ENCODE peak calls at places on chromosomes 4 and X, in seven cellular contexts. Z is GM23338, A is GM23248, L is kidney, N is psoas muscle, R is cardiac muscle cell, U is upper lobe of right lung. S is an unnamed sample.

GRCh38 chr4:105966046-105966445 is 70.8 kb downstream of the NPNT start:
- DNase-seq in Z (peak; percentile 27), A (peak; percentile 81), L (no peak), N (no peak), R (peak; percentile 37), U (no peak), S (peak; percentile 50)

GRCh38 chr4:80308466-80308822 is 27.1 kb upstream of the CFAP299 start:
- DNase-seq in Z (peak; percentile 5), A (peak; percentile 20), L (no peak), N (no peak), R (no peak), U (no peak), S (no peak)

GRCh38 chrX:50448565-50448964 is 22.1 kb downstream of the DGKK start:
- DNase-seq in Z (peak; percentile 41), A (peak; percentile 22), L (no peak), N (no peak), R (no peak), U (no peak), S (peak; percentile 30)

GRCh38 chr4:17797808-17798207 is 12.7 kb downstream of the DCAF16 start:
- DNase-seq in Z (no peak), A (no peak), L (no peak), N (no peak), R (no peak), U (no peak), S (no peak)

GRCh38 chrX:47218920-47219815 is 687 bp downstream of the CDK16 start:
- DNase-seq in Z (peak; percentile 48), A (peak; percentile 47), L (peak; percentile 90), N (peak; percentile 69), R (peak; percentile 69), U (peak; percentile 79), S (peak; percentile 45)

GRCh38 chr4:140066031-140066930 is 87.7 kb downstream of the MAML3 start:
- DNase-seq in Z (no peak), A (no peak), L (no peak), N (no peak), R (peak; percentile 43), U (no peak), S (no peak)

GRCh38 chrX:16772460-16772859 is 13.8 kb upstream of the TXLNG start:
- DNase-seq in Z (peak; percentile 78), A (no peak), L (no peak), N (no peak), R (no peak), U (no peak), S (peak; percentile 10)

GRCh38 chrX:68753218-68753617 is 75.6 kb upstream of the EFNB1 start:
- DNase-seq in Z (no peak), A (no peak), L (no peak), N (no peak), R (no peak), U (no peak), S (no peak)

GRCh38 chr4:146442801-146443200 is 78.9 kb downstream of the SLC10A7 start:
- DNase-seq in Z (no peak), A (peak; percentile 82), L (no peak), N (no peak), R (no peak), U (no peak), S (no peak)

GRCh38 chrX:47502591-47503222 is 19.7 kb upstream of the ZNF41 start:
- DNase-seq in Z (no peak), A (peak; percentile 77), L (no peak), N (no peak), R (no peak), U (no peak), S (no peak)

GRCh38 chr4:125736057-125736456 is 421.3 kb downstream of the FAT4 start:
- DNase-seq in Z (peak; percentile 67), A (peak; percentile 75), L (no peak), N (no peak), R (no peak), U (no peak), S (peak; percentile 42)

GRCh38 chr4:15868065-15868464 is 70.5 kb downstream of the FGFBP1 start:
- DNase-seq in Z (peak; percentile 53), A (peak; percentile 66), L (no peak), N (no peak), R (no peak), U (no peak), S (no peak)

GRCh38 chrX:136896121-136896914 is 15.8 kb upstream of the RBMX start:
- DNase-seq in Z (no peak), A (no peak), L (no peak), N (no peak), R (no peak), U (no peak), S (no peak)

GRCh38 chrX:138859421-138859820 is 147.9 kb upstream of the FGF13 start:
- DNase-seq in Z (no peak), A (peak; percentile 23), L (no peak), N (no peak), R (no peak), U (no peak), S (no peak)

GRCh38 chrX:119672252-119672825 is 20.6 kb downstream of the SEPTIN6 start:
- DNase-seq in Z (no peak), A (no peak), L (no peak), N (no peak), R (no peak), U (no peak), S (no peak)

GRCh38 chr4:41216294-41217019 is 2.1 kb upstream of the APBB2 start:
- DNase-seq in Z (peak; percentile 87), A (peak; percentile 85), L (peak; percentile 93), N (peak; percentile 73), R (peak; percentile 81), U (peak; percentile 94), S (peak; percentile 89)

GRCh38 chrX:1487401-1487800 is 34.7 kb upstream of the ASMTL start:
- DNase-seq in Z (no peak), A (no peak), L (no peak), N (no peak), R (no peak), U (no peak), S (no peak)

GRCh38 chr4:16124232-16124631 is 40.4 kb upstream of the PROM1 start:
- DNase-seq in Z (no peak), A (no peak), L (no peak), N (no peak), R (no peak), U (no peak), S (no peak)

GRCh38 chrX:13165266-13165665 is 120.8 kb upstream of the FAM9C start:
- DNase-seq in Z (no peak), A (no peak), L (no peak), N (no peak), R (no peak), U (no peak), S (no peak)
- H3K27ac ChIP-seq in Z (no peak overlapping the region), A (no peak overlapping the region), L (peak overlapping the region; percentile 77), N (no peak overlapping the region), R (no peak overlapping the region), U (peak overlapping the region; percentile 30), S (no peak overlapping the region)

GRCh38 chr4:8291701-8292387 is 22.3 kb downstream of the HTRA3 start:
- DNase-seq in Z (no peak), A (no peak), L (peak; percentile 47), N (no peak), R (no peak), U (peak; percentile 22), S (no peak)
- H3K36me3 ChIP-seq in Z (no peaks in the 10 kb centered on the region), A (no peaks in the 10 kb centered on the region), L (no peaks in the 10 kb centered on the region), N (no peaks in the 10 kb centered on the region), R (no peaks in the 10 kb centered on the region), U (no peaks in the 10 kb centered on the region), S (no peaks in the 10 kb centered on the region)

GRCh38 chr4:190019023-190019858 is 7.8 kb downstream of the FRG2 start:
- DNase-seq in Z (peak; percentile 69), A (peak; percentile 15), L (peak; percentile 59), N (no peak), R (no peak), U (no peak), S (no peak)
- H3K4me3 ChIP-seq in Z (peak overlapping the region; percentile 40), A (no peak overlapping the region), L (no peak overlapping the region), N (no peak overlapping the region), R (no peak overlapping the region), U (no peak overlapping the region), S (no peak overlapping the region)

GRCh38 chrX:109356684-109357083 is 125.2 kb downstream of the GUCY2F start:
- DNase-seq in Z (no peak), A (no peak), L (no peak), N (no peak), R (no peak), U (no peak), S (no peak)

GRCh38 chrX:109350621-109351020 is 131.3 kb downstream of the GUCY2F start:
- DNase-seq in Z (no peak), A (no peak), L (no peak), N (no peak), R (no peak), U (no peak), S (no peak)

GRCh38 chrX:109347618-109348017 is 134.3 kb downstream of the GUCY2F start:
- DNase-seq in Z (peak; percentile 9), A (peak; percentile 53), L (no peak), N (no peak), R (no peak), U (no peak), S (no peak)

GRCh38 chrX:109350051-109350450 is 131.8 kb downstream of the GUCY2F start:
- DNase-seq in Z (no peak), A (no peak), L (no peak), N (no peak), R (no peak), U (no peak), S (no peak)

DNA sequence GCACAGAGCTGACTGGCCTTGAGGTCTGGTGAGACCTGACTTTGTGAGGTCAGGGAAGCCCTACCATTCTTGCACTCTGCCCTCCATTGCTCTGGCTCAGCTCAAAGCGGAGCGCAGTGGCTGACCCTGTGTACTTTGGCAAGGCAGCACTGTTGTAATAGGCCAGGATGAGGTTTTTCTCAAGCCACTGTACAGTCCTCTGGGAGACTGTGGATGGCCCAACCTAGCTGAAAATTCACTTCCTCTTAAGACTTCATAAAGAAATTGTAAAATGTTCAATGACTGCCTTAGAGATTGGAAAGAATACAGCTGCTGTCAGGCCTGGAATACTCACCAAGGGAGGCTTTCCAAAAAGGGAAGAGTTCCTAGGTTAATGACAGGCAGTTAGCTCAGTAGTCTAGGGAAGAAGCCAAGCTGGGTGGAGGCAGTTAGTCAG is 129.7 kb downstream of the GUCY2F start:
- DNase-seq in Z (no peak), A (peak; percentile 33), L (peak; percentile 76), N (no peak), R (no peak), U (peak; percentile 61), S (no peak)
- H3K27ac ChIP-seq in Z (no peak overlapping the region), A (no peak overlapping the region), L (no peak overlapping the region), N (no peak overlapping the region), R (no peak overlapping the region), U (no peak overlapping the region), S (no peak overlapping the region)

S was measured in SJCRH30.